ENCODE peak calls at places on chromosomes 7 and 10, in six cellular contexts. W is stomach, M is cardiac muscle cell, L is kidney, D is mesendoderm, Y is tibial nerve. N is an unnamed sample.
A peak's percentile ranks its signal among the peaks of the same experiment; 100 is the strongest.

GRCh38 chr10:71090801-71091200 is 121.6 kb upstream of the UNC5B start:
- DNase-seq in W (peak; percentile 22), D (no peak), Y (no peak), M (no peak), L (no peak), N (no peak)

GRCh38 chr7:137772748-137773147 is 74.0 kb downstream of the DGKI start:
- DNase-seq in D (peak; percentile 7), W (no peak), L (no peak), Y (no peak), M (peak; percentile 46), N (peak; percentile 90)

GRCh38 chr10:69757553-69758309 is 44.0 kb upstream of the COL13A1 start:
- DNase-seq in Y (no peak), W (peak; percentile 31), L (peak; percentile 88), D (no peak), M (peak; percentile 79), N (no peak)

GRCh38 chr10:60397792-60398191 is 8.1 kb upstream of the ANK3 start:
- DNase-seq in M (no peak), W (no peak), Y (no peak), L (no peak), D (peak; percentile 13), N (no peak)

GRCh38 chr7:18708204-18708603 is 212.7 kb downstream of the HDAC9 start:
- DNase-seq in Y (no peak), M (no peak), W (no peak), D (no peak), L (no peak), N (no peak)

GRCh38 chr10:91465261-91465660 is 55.1 kb downstream of the HECTD2 start:
- DNase-seq in W (no peak), Y (no peak), D (no peak), L (no peak), M (no peak), N (no peak)

GRCh38 chr10:27783660-27784059 is 38.0 kb upstream of the MKX start:
- DNase-seq in D (peak; percentile 89), L (no peak), M (peak; percentile 8), W (no peak), Y (no peak), N (peak; percentile 79)

GRCh38 chr10:62735464-62736188 is 68.9 kb upstream of the ADO start:
- DNase-seq in L (no peak), W (no peak), Y (no peak), M (peak; percentile 81), D (no peak), N (peak; percentile 57)

GRCh38 chr10:49000437-49001398 is 61.1 kb upstream of the LRRC18 start:
- DNase-seq in M (no peak), L (no peak), W (no peak), Y (no peak), D (no peak), N (no peak)

GRCh38 chr7:154623399-154623798 is 379.5 kb downstream of the PAXIP1 start:
- DNase-seq in L (no peak), D (no peak), W (no peak), M (no peak), Y (no peak), N (no peak)

GRCh38 chr10:14859775-14860174 is 18.9 kb upstream of the SUV39H2 start:
- DNase-seq in W (no peak), Y (no peak), L (no peak), D (no peak), M (no peak), N (no peak)

GRCh38 chr7:47375590-47375989 is 206.3 kb downstream of the TNS3 start:
- DNase-seq in D (no peak), L (no peak), Y (no peak), M (peak; percentile 18), W (no peak), N (peak; percentile 28)

GRCh38 chr10:10642741-10643280 is 374.9 kb upstream of the CELF2 start:
- DNase-seq in D (no peak), M (peak; percentile 96), W (no peak), Y (peak; percentile 68), L (peak; percentile 81), N (peak; percentile 40)

GRCh38 chr7:68613897-68614296 is 984.4 kb upstream of the AUTS2 start:
- DNase-seq in M (peak; percentile 71), W (no peak), Y (no peak), D (no peak), L (no peak), N (no peak)

GRCh38 chr10:29714096-29714874 is 79.5 kb upstream of the SVIL start:
- DNase-seq in Y (no peak), M (peak; percentile 88), L (no peak), W (no peak), D (no peak), N (peak; percentile 90)

GRCh38 chr10:30127120-30127541 is 67.7 kb upstream of the JCAD start:
- DNase-seq in L (no peak), M (peak; percentile 79), Y (no peak), D (no peak), W (no peak), N (no peak)

GRCh38 chr10:133089461-133089800 is 1.7 kb downstream of the ADGRA1 start:
- DNase-seq in Y (no peak), D (no peak), L (no peak), M (no peak), W (no peak), N (no peak)

GRCh38 chr10:97892961-97893360 is 43.3 kb downstream of the GOLGA7B start:
- DNase-seq in D (no peak), L (no peak), M (no peak), Y (no peak), W (no peak), N (no peak)

GRCh38 chr7:158740013-158740656 is 35.5 kb upstream of the NCAPG2 start:
- DNase-seq in D (no peak), W (peak; percentile 27), Y (no peak), M (peak; percentile 96), L (no peak), N (peak; percentile 84)

GRCh38 chr7:82441916-82442478 is 1.6 kb downstream of the CACNA2D1 start:
- DNase-seq in L (no peak), W (no peak), D (peak; percentile 85), M (peak; percentile 38), Y (no peak), N (no peak)

GRCh38 chr7:157360483-157361025 is 23.8 kb downstream of the DNAJB6 start:
- DNase-seq in Y (no peak), M (no peak), W (no peak), D (no peak), L (no peak), N (no peak)

GRCh38 chr7:157358753-157359096 is 21.9 kb downstream of the DNAJB6 start:
- DNase-seq in Y (no peak), L (no peak), M (no peak), W (no peak), D (no peak), N (no peak)

GRCh38 chr7:157358041-157358752 is 21.4 kb downstream of the DNAJB6 start:
- DNase-seq in L (no peak), Y (no peak), D (no peak), W (no peak), M (no peak), N (no peak)

GRCh38 chr7:157361537-157361936 is 24.7 kb downstream of the DNAJB6 start:
- DNase-seq in W (no peak), L (no peak), Y (no peak), D (no peak), M (no peak), N (no peak)

GRCh38 chr7:157359581-157359980 is 22.8 kb downstream of the DNAJB6 start:
- DNase-seq in L (no peak), W (no peak), Y (no peak), D (no peak), M (no peak), N (no peak)
- H3K27ac ChIP-seq in L (no peak overlapping the region), W (no peak overlapping the region), Y (no peak overlapping the region), D (no peak overlapping the region), M (peak overlapping the region; percentile 73), N (no peak overlapping the region)

DNA sequence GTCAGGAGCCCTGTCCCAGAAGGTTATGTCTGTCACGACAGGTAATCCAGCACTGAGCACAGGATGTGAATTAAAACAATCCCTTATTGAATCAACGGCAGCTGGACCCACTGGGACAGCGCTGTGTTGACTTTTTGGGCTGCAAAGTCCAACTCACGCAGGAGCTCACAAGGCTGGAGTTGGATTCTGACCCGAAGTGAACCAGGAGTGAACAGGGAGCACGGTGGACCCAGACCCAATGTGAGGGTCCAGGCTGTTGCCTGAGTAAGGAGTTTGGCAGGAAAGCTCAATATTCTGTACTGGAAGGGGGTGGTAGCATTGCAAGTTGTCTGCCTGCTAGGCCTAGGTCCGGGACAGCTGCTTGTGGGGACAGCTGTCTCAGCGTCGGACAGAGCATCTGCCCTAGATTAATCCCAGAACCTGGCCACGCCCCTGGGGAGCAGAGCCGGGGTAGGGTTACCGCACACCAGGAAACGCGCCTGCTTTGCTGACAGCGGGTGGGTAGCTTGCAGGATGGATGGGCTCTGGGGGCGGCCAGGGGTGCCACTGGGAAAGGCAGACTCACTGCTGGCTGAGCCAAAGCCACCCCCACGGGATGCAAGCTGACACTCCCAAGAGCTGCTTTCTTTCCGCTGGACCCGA is 24.0 kb downstream of the COL26A1 start:
- DNase-seq in W (no peak), D (no peak), Y (peak; percentile 17), L (no peak), M (no peak), N (no peak)
- H3K4me3 ChIP-seq in W (no peak overlapping the region), D (no peak overlapping the region), Y (no peak overlapping the region), L (no peak overlapping the region), M (no peak overlapping the region), N (no peak overlapping the region)

DNA sequence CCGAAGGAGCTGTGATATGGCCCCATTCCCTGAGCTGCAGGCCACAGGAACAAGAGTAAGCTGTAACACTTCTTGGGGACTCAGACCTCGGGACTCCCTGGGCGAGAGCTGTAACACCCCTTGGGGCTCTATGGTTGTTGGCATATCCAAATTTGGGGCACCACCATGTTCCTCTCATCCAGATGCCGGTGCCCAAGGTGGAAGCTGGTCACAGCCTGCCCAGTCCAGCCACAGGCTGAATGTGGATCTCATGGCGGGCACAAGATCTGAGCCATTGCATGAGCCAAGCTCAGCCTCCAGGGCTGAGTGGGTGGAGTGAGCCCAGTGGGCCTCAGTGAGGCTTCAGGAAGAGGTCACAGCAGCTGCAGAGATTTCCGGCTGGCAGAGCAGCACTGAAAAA is 78.9 kb downstream of the TMEM106B start:
- DNase-seq in L (no peak), M (no peak), Y (no peak), D (no peak), W (no peak), N (no peak)
- H3K27ac ChIP-seq in L (no peak overlapping the region), M (no peak overlapping the region), Y (no peak overlapping the region), D (no peak overlapping the region), W (no peak overlapping the region), N (no peak overlapping the region)

DNA sequence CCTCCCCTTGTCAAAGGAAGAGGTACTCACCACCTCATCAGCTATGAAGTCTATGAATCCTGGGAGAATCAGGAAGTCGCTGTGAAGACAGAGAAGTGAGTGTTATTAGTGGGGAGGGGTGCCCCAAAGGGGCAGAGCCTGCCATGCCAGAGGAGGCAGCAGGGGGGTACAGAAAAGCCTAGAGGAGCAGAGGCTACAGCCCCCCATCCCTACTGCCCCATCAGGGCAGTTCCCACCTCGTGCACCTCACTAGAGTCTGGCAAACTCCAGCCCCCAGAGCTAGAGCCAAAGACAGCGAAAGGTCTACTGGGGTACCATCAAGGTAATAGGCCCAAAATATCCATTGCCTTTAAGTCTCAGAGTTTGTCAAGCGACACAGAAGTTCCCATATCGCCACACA is 6.1 kb downstream of the IMPDH1 start:
- DNase-seq in M (no peak), W (no peak), D (no peak), L (no peak), Y (no peak), N (no peak)
- H3K4me3 ChIP-seq in M (no peak overlapping the region), W (peak overlapping the region; percentile 76), D (no peak overlapping the region), L (no peak overlapping the region), Y (no peak overlapping the region), N (no peak overlapping the region)

DNA sequence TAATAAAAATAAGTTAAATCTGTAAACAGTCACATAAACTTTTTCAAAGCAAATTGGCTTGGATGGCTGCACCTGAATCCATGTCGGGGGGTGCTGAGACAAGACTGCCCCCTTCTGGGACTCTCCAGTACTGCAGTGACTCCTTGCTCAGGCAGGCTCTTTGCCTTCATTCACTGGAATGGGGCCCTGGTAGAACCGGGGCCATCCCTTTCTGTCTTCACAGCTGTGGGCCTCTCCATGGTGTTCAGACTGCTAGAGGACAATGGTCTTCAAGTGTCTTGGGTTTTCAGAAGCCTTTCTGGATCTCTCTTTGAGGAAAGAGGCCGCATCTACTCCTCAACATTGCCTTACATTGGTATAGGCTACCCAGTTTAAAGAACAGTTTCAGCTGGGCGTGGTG is 16.1 kb upstream of the IMPDH1 start:
- DNase-seq in M (peak; percentile 76), Y (peak; percentile 68), D (peak; percentile 70), L (no peak), W (peak; percentile 87), N (peak; percentile 67)
- H3K27ac ChIP-seq in M (no peak overlapping the region), Y (no peak overlapping the region), D (no peak overlapping the region), L (no peak overlapping the region), W (no peak overlapping the region), N (no peak overlapping the region)